ENCODE peak calls at places on chromosomes 5 and 9, in seven cellular contexts. H, R, V, T, P, E and W are unnamed samples.

GRCh38 chr5:35067985-35068384 is 20.2 kb upstream of the AGXT2 start:
- DNase-seq in H (no peak), R (no peak), V (peak), T (no peak), P (no peak), E (no peak), W (no peak)

GRCh38 chr5:172886974-172887491 is 53.0 kb downstream of the ERGIC1 start:
- DNase-seq in H (no peak), R (no peak), V (peak), T (no peak), P (peak), E (no peak), W (no peak)

GRCh38 chr9:1005043-1005667 is 28.7 kb downstream of the DMRT3 start:
- DNase-seq in H (peak), R (no peak), V (peak), T (peak), P (peak), E (no peak), W (peak)

GRCh38 chr9:27414215-27414731 is 109.8 kb upstream of the IFNK start:
- DNase-seq in H (no peak), R (no peak), V (no peak), T (no peak), P (no peak), E (no peak), W (no peak)

GRCh38 chr5:39262981-39263380 is 43.6 kb upstream of the FYB1 start:
- DNase-seq in H (no peak), R (no peak), V (no peak), T (no peak), P (peak), E (no peak), W (no peak)

GRCh38 chr9:97076238-97076637 is 37.3 kb upstream of the CTSV start:
- DNase-seq in H (no peak), R (no peak), V (no peak), T (no peak), P (no peak), E (no peak), W (no peak)

GRCh38 chr9:112654282-112654681 is 63.6 kb downstream of the INIP start:
- DNase-seq in H (no peak), R (no peak), V (no peak), T (no peak), P (no peak), E (no peak), W (no peak)

GRCh38 chr9:126526218-126527108 is 87.3 kb upstream of the LMX1B start:
- DNase-seq in H (no peak), R (no peak), V (no peak), T (no peak), P (no peak), E (no peak), W (no peak)

GRCh38 chr5:119808474-119808873 is 179.1 kb downstream of the FAM170A start:
- DNase-seq in H (peak), R (no peak), V (no peak), T (no peak), P (no peak), E (no peak), W (no peak)

GRCh38 chr5:97044057-97044456 is 98.4 kb downstream of the LIX1 start:
- DNase-seq in H (peak), R (no peak), V (peak), T (no peak), P (no peak), E (no peak), W (peak)

GRCh38 chr9:122786338-122786737 is 2.4 kb upstream of the OR5C1 start:
- DNase-seq in H (no peak), R (no peak), V (no peak), T (no peak), P (no peak), E (no peak), W (no peak)